ENCODE peak calls at places on chromosomes 16 and 17, in seven cellular contexts. J is NCI-H526; M is bronchial epithelial cell; Q is stimulated activated CD4-positive, alpha-beta T cell treated with anti-CD3 and anti-CD28 coated beads, Interleukin-15, amount 100 ng/mL, for 1 hour; I is ovary; S is activated effector memory CD4-positive, alpha-beta T cell treated with anti-CD3 and anti-CD28 coated beads, Interleukin-2, amount 50 U/mL, for 16 hours; H is MCF 10A. D is an unnamed sample.

GRCh38 chr16:46850619-46851555 is 19.9 kb upstream of the C16orf87 start:
- DNase-seq in I (no peak), Q (no peak), H (no peak), J (no peak), S (no peak), M (no peak), D (no peak)

GRCh38 chr17:79338142-79338541 is 263.5 kb downstream of the ENGASE start:
- DNase-seq in I (no peak), M (no peak), S (no peak), H (no peak), J (no peak), Q (no peak), D (no peak)

GRCh38 chr17:9038380-9038779 is 17.1 kb downstream of the NTN1 start:
- DNase-seq in Q (no peak), M (no peak), S (no peak), H (no peak), J (no peak), I (no peak), D (no peak)

GRCh38 chr16:30984669-30985400 is at the start of gene HSD3B7:
- DNase-seq in M (peak; percentile 50), Q (peak; percentile 76), H (peak; percentile 80), J (peak; percentile 37), S (peak; percentile 93), I (peak; percentile 96), D (peak; percentile 76)

GRCh38 chr17:68431661-68432071 is 25.6 kb downstream of the WIPI1 start:
- DNase-seq in S (peak; percentile 82), H (peak; percentile 20), I (no peak), Q (peak; percentile 18), J (no peak), M (peak; percentile 7), D (no peak)

GRCh38 chr16:20763461-20764232 is at the start of gene ACSM3:
- DNase-seq in Q (no peak), M (peak; percentile 83), S (peak; percentile 84), J (no peak), I (peak; percentile 37), H (peak; percentile 87), D (peak; percentile 70)

GRCh38 chr17:17342242-17342945 is 39.2 kb downstream of the NT5M start:
- DNase-seq in Q (no peak), S (peak; percentile 37), J (no peak), M (no peak), I (peak; percentile 9), H (no peak), D (no peak)

GRCh38 chr17:351875-352420 is 659 bp downstream of the RPH3AL start:
- DNase-seq in M (no peak), H (no peak), S (peak; percentile 43), J (no peak), I (no peak), Q (no peak), D (no peak)

GRCh38 chr17:8120520-8121443 is 2.5 kb upstream of the ALOXE3 start:
- DNase-seq in J (peak; percentile 62), I (peak; percentile 74), Q (peak; percentile 71), S (peak; percentile 88), H (peak; percentile 92), M (peak; percentile 79), D (peak; percentile 82)

GRCh38 chr16:88063201-88063773 is 112.1 kb downstream of the BANP start:
- DNase-seq in S (no peak), M (no peak), I (peak; percentile 75), H (no peak), J (no peak), Q (no peak), D (no peak)

GRCh38 chr17:81532490-81533287 is 4.5 kb downstream of the FSCN2 start:
- DNase-seq in H (no peak), Q (no peak), J (no peak), M (no peak), S (no peak), I (no peak), D (no peak)

GRCh38 chr17:66714046-66715023 is 120.6 kb upstream of the CACNG5 start:
- DNase-seq in J (no peak), I (no peak), M (no peak), H (no peak), Q (no peak), S (no peak), D (no peak)

GRCh38 chr16:46737621-46738214 is 10.4 kb downstream of the MYLK3 start:
- DNase-seq in H (no peak), Q (no peak), S (peak; percentile 41), M (no peak), I (no peak), J (no peak), D (no peak)

GRCh38 chr16:17372383-17372782 is 98.4 kb downstream of the XYLT1 start:
- DNase-seq in Q (no peak), J (no peak), H (no peak), S (no peak), M (no peak), I (no peak), D (no peak)

GRCh38 chr17:40547079-40547784 is 18.0 kb downstream of the CCR7 start:
- DNase-seq in H (peak; percentile 92), M (peak; percentile 98), S (peak; percentile 82), J (peak; percentile 69), I (no peak), Q (no peak), D (no peak)

GRCh38 chr17:41655611-41656111 is 31.3 kb upstream of the KRT17 start:
- DNase-seq in I (no peak), S (no peak), Q (no peak), H (peak; percentile 98), J (peak; percentile 57), M (peak; percentile 99), D (no peak)